ENCODE peak calls at places on chromosomes 11 and 22, in four cellular contexts. One of them, this sample, is unnamed.
A peak's percentile ranks its signal among the peaks of the same experiment; 100 is the strongest.

GRCh38 chr22:28222976-28223375 is 303.9 kb upstream of the PITPNB start:
- DNase-seq in GM12878: no peak
- DNase-seq in HL-60: no peak
- DNase-seq in K562: no peak
- DNase-seq in this sample: no peak

GRCh38 chr22:36301384-36301828 is 48.5 kb downstream of the APOL1 start:
- DNase-seq in GM12878: no peak
- DNase-seq in HL-60: peak; percentile 68
- DNase-seq in K562: peak; percentile 72
- DNase-seq in this sample: peak; percentile 78

GRCh38 chr22:43289976-43290663 is 53.1 kb downstream of the SCUBE1 start:
- DNase-seq in GM12878: no peak
- DNase-seq in HL-60: peak; percentile 45
- DNase-seq in K562: no peak
- DNase-seq in this sample: no peak

GRCh38 chr11:70407121-70407520 is 8.8 kb downstream of the CTTN start:
- DNase-seq in GM12878: no peak
- DNase-seq in HL-60: no peak
- DNase-seq in K562: no peak
- DNase-seq in this sample: no peak

GRCh38 chr11:61609970-61610347 is 29.1 kb upstream of the SYT7 start:
- DNase-seq in GM12878: no peak
- DNase-seq in HL-60: peak; percentile 29
- DNase-seq in K562: no peak
- DNase-seq in this sample: no peak

GRCh38 chr11:73383249-73384126 is 7.3 kb downstream of the RELT start:
- DNase-seq in GM12878: no peak
- DNase-seq in HL-60: no peak
- DNase-seq in K562: no peak
- DNase-seq in this sample: no peak

GRCh38 chr11:74695705-74696280 is 35.4 kb downstream of the CHRDL2 start:
- DNase-seq in GM12878: no peak
- DNase-seq in HL-60: no peak
- DNase-seq in K562: no peak
- DNase-seq in this sample: no peak

GRCh38 chr11:101363706-101364275 is 220.0 kb downstream of the TRPC6 start:
- DNase-seq in GM12878: no peak
- DNase-seq in HL-60: no peak
- DNase-seq in K562: no peak
- DNase-seq in this sample: no peak

GRCh38 chr22:19490628-19491230 is 11.0 kb downstream of the CDC45 start:
- DNase-seq in GM12878: no peak
- DNase-seq in HL-60: no peak
- DNase-seq in K562: no peak
- DNase-seq in this sample: no peak

GRCh38 chr11:125275905-125276634 is 111.5 kb downstream of the PKNOX2 start:
- DNase-seq in GM12878: no peak
- DNase-seq in HL-60: no peak
- DNase-seq in K562: no peak
- DNase-seq in this sample: no peak

GRCh38 chr11:26017903-26018750 is 313.8 kb upstream of the ANO3 start:
- DNase-seq in GM12878: no peak
- DNase-seq in HL-60: no peak
- DNase-seq in K562: no peak
- DNase-seq in this sample: no peak
- TF ChIP-seq SPI1 in GM12878: no peak
- TF ChIP-seq SPI1 in HL-60: no peak
- TF ChIP-seq SPI1 in K562: no peak
- TF ChIP-seq SPI1 in this sample: no peak

GRCh38 chr11:35034401-35034800 is 104.6 kb upstream of the CD44 start:
- DNase-seq in GM12878: no peak
- DNase-seq in HL-60: no peak
- DNase-seq in K562: no peak
- DNase-seq in this sample: no peak

GRCh38 chr11:35038211-35038930 is 100.6 kb upstream of the CD44 start:
- DNase-seq in GM12878: no peak
- DNase-seq in HL-60: no peak
- DNase-seq in K562: peak; percentile 23
- DNase-seq in this sample: no peak

GRCh38 chr11:35039076-35039475 is 99.9 kb upstream of the CD44 start:
- DNase-seq in GM12878: no peak
- DNase-seq in HL-60: no peak
- DNase-seq in K562: no peak
- DNase-seq in this sample: no peak

GRCh38 chr11:35035894-35036408 is 103.0 kb upstream of the CD44 start:
- DNase-seq in GM12878: peak; percentile 85
- DNase-seq in HL-60: peak; percentile 94
- DNase-seq in K562: peak; percentile 23
- DNase-seq in this sample: no peak

DNA sequence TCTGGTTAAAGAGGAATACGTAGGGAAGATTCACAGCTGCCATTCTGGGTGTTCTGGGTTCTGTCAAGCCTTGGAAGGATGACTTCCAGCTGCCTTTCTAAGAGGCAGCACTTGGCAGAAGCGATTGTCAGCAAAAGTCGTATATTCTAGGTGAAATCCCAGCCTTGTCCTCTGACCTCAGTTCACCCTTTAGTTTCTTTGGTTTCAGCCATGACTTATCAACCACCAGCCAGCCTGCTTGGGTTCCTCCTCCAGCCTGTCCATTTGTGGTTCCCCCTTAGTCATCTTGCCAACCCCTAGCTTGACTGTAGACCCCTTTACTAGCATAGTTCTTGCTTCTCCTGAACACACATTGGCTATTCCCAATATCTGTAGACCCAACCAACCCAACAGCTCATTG is 102.3 kb upstream of the CD44 start:
- DNase-seq in GM12878: no peak
- DNase-seq in HL-60: no peak
- DNase-seq in K562: peak; percentile 70
- DNase-seq in this sample: no peak
- TF ChIP-seq SPI1 in GM12878: peak; percentile 13
- TF ChIP-seq SPI1 in HL-60: no peak
- TF ChIP-seq SPI1 in K562: no peak
- TF ChIP-seq SPI1 in this sample: no peak

GRCh38 chr11:121936781-121937447 is 179.1 kb downstream of the BLID start:
- DNase-seq in GM12878: no peak
- DNase-seq in HL-60: no peak
- DNase-seq in K562: no peak
- DNase-seq in this sample: no peak
- TF ChIP-seq SPI1 in GM12878: no peak
- TF ChIP-seq SPI1 in HL-60: no peak
- TF ChIP-seq SPI1 in K562: no peak
- TF ChIP-seq SPI1 in this sample: no peak

DNA sequence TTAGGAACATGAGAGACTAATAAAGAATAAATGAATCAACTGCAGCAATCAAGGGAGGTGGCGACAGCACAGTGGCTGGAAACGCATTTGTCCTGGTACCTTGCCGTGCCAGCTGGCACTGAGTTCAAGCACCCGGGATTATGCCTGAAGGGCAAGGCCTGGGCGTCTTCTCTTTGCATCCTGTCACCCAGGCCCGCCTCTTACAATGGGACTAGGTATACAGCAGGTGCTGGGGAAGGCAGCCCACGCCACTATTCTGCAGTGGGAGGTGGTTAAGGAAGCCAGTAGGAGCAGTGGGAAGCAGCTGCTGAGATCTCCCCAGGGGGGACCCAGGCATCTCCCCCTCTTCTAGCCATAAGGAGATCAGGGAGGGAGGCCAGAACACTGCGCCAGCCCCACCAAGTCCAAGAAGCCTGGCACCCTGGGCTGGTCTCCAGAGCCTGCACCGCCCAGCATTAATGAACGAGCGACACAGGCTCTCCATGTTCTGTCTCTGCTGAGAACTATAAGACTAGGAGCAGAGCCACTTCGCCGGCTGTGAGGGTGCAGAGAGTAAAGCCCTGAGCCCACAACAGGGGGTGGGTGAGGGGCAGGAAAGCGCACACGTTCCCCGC is 15.4 kb upstream of the BAIAP2L2 start:
- DNase-seq in GM12878: no peak
- DNase-seq in HL-60: no peak
- DNase-seq in K562: no peak
- DNase-seq in this sample: no peak
- TF ChIP-seq SPI1 in GM12878: no peak
- TF ChIP-seq SPI1 in HL-60: no peak
- TF ChIP-seq SPI1 in K562: no peak
- TF ChIP-seq SPI1 in this sample: no peak

DNA sequence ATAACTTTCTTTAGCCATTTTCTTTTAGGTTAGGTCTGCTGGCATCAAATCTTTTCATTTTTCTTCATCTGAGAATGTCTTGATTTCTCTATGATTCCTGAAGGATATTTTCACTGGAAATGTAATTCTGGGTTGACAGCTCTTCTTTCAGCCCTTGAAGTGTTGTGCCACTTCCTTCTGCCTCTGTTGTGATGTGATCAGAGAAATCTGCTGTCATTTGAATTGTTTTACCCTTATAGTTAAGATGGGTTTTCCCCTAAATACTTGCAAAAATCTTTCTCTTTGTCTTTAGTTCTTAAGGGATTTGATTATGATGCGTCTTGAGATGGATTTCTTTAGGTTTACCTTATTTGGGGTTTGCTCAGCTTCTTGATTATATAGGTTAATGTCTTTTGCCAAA is 23.0 kb downstream of the USP47 start:
- DNase-seq in GM12878: no peak
- DNase-seq in HL-60: no peak
- DNase-seq in K562: no peak
- DNase-seq in this sample: no peak
- TF ChIP-seq SPI1 in GM12878: no peak
- TF ChIP-seq SPI1 in HL-60: no peak
- TF ChIP-seq SPI1 in K562: no peak
- TF ChIP-seq SPI1 in this sample: peak; percentile 52

GRCh38 chr11:130145975-130146776 is 13.4 kb upstream of the ST14 start:
- DNase-seq in GM12878: no peak
- DNase-seq in HL-60: no peak
- DNase-seq in K562: no peak
- DNase-seq in this sample: no peak
- TF ChIP-seq SPI1 in GM12878: no peak
- TF ChIP-seq SPI1 in HL-60: no peak
- TF ChIP-seq SPI1 in K562: no peak
- TF ChIP-seq SPI1 in this sample: no peak

GRCh38 chr11:8263109-8263768 is 439 bp downstream of the LMO1 start:
- DNase-seq in GM12878: no peak
- DNase-seq in HL-60: no peak
- DNase-seq in K562: no peak
- DNase-seq in this sample: no peak
- TF ChIP-seq SPI1 in GM12878: no peak
- TF ChIP-seq SPI1 in HL-60: no peak
- TF ChIP-seq SPI1 in K562: no peak
- TF ChIP-seq SPI1 in this sample: no peak

GRCh38 chr22:49994361-49995058 is 18.1 kb downstream of the IL17REL start:
- DNase-seq in GM12878: no peak
- DNase-seq in HL-60: no peak
- DNase-seq in K562: no peak
- DNase-seq in this sample: no peak
- TF ChIP-seq SPI1 in GM12878: no peak
- TF ChIP-seq SPI1 in HL-60: no peak
- TF ChIP-seq SPI1 in K562: no peak
- TF ChIP-seq SPI1 in this sample: no peak

GRCh38 chr11:86208572-86208971 is 36.0 kb upstream of the EED start:
- DNase-seq in GM12878: no peak
- DNase-seq in HL-60: no peak
- DNase-seq in K562: no peak
- DNase-seq in this sample: no peak

GRCh38 chr11:86205415-86206268 is 38.9 kb upstream of the EED start:
- DNase-seq in GM12878: no peak
- DNase-seq in HL-60: peak; percentile 79
- DNase-seq in K562: no peak
- DNase-seq in this sample: no peak

GRCh38 chr11:86206296-86206695 is 38.3 kb upstream of the EED start:
- DNase-seq in GM12878: no peak
- DNase-seq in HL-60: no peak
- DNase-seq in K562: no peak
- DNase-seq in this sample: no peak

GRCh38 chr11:86209806-86210657 is 34.5 kb upstream of the EED start:
- DNase-seq in GM12878: no peak
- DNase-seq in HL-60: no peak
- DNase-seq in K562: no peak
- DNase-seq in this sample: no peak

GRCh38 chr11:86207413-86207812 is 37.1 kb upstream of the EED start:
- DNase-seq in GM12878: no peak
- DNase-seq in HL-60: no peak
- DNase-seq in K562: no peak
- DNase-seq in this sample: no peak
- TF ChIP-seq SPI1 in GM12878: no peak
- TF ChIP-seq SPI1 in HL-60: no peak
- TF ChIP-seq SPI1 in K562: no peak
- TF ChIP-seq SPI1 in this sample: no peak

DNA sequence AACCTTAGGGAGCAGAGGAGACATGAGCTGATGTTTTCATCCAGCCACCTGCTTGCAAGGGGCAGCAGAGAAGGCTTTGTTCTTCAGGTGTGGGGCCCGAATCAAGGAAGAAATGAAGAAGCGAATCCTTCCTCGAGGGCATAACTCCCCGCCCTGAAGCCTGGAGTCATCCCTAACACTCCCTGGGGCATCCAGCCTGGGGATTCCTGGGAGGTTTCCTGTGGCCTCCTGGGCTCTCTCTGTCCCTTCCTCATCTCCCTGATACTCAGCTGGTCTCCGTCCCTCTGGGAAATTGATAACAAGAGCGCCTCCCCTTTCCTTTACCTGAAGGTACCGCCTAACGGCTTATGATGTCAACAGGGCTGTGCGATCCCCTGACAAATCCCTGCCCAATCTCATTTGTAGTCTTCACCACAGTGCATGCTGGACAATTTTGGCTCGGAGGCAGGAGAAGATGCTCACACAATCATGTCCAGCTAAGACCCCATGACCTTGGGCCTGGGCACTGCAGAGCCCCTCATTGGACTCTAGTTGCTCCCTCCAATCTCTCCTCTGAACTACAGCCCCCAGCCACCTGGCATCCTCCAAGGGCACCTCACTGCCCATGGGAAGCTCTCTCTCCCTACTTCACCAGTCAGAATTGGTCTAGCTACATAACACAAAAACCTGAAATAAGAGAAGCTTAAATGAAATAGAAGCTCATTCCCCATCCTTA is 80.6 kb upstream of the RTL6 start:
- DNase-seq in GM12878: no peak
- DNase-seq in HL-60: no peak
- DNase-seq in K562: no peak
- DNase-seq in this sample: no peak
- TF ChIP-seq SPI1 in GM12878: no peak
- TF ChIP-seq SPI1 in HL-60: no peak
- TF ChIP-seq SPI1 in K562: no peak
- TF ChIP-seq SPI1 in this sample: no peak

This sample was measured in GM12891.